ENCODE peak calls at places on chromosomes 6 and 20, in four cellular contexts. One of them, this sample, is unnamed.

GRCh38 chr6:72649032-72649984 is 27.4 kb downstream of the KCNQ5 start:
- DNase-seq in A549: no peak
- DNase-seq in GM12878: peak; percentile 58
- DNase-seq in K562: no peak
- DNase-seq in this sample: peak; percentile 83

GRCh38 chr20:46129955-46130481 is 11.9 kb downstream of the CD40 start:
- DNase-seq in A549: no peak
- DNase-seq in GM12878: peak; percentile 59
- DNase-seq in K562: no peak
- DNase-seq in this sample: no peak

GRCh38 chr20:59765599-59766177 is 161.3 kb downstream of the PHACTR3 start:
- DNase-seq in A549: no peak
- DNase-seq in GM12878: no peak
- DNase-seq in K562: peak; percentile 51
- DNase-seq in this sample: no peak

GRCh38 chr6:107877968-107878367 is 53.9 kb upstream of the SCML4 start:
- DNase-seq in A549: no peak
- DNase-seq in GM12878: peak; percentile 16
- DNase-seq in K562: no peak
- DNase-seq in this sample: no peak

GRCh38 chr20:61719691-61720347 is 345.9 kb downstream of the TAF4 start:
- DNase-seq in A549: no peak
- DNase-seq in GM12878: no peak
- DNase-seq in K562: no peak
- DNase-seq in this sample: no peak

GRCh38 chr6:55953384-55953783 is 78.0 kb upstream of the BMP5 start:
- DNase-seq in A549: peak; percentile 10
- DNase-seq in GM12878: no peak
- DNase-seq in K562: no peak
- DNase-seq in this sample: peak; percentile 74

GRCh38 chr6:149313070-149313469 is 4.4 kb upstream of the TAB2 start:
- DNase-seq in A549: no peak
- DNase-seq in GM12878: no peak
- DNase-seq in K562: no peak
- DNase-seq in this sample: no peak

GRCh38 chr20:58243653-58244410 is 15.4 kb upstream of the ANKRD60 start:
- DNase-seq in A549: no peak
- DNase-seq in GM12878: no peak
- DNase-seq in K562: no peak
- DNase-seq in this sample: peak; percentile 60

GRCh38 chr6:170022827-170023619 is 267.9 kb downstream of the DLL1 start:
- DNase-seq in A549: no peak
- DNase-seq in GM12878: no peak
- DNase-seq in K562: no peak
- DNase-seq in this sample: no peak

GRCh38 chr6:166318227-166318626 is 10.0 kb upstream of the PRR18 start:
- DNase-seq in A549: no peak
- DNase-seq in GM12878: no peak
- DNase-seq in K562: no peak
- DNase-seq in this sample: no peak

GRCh38 chr6:42250509-42250908 is 32.8 kb upstream of the MRPS10 start:
- DNase-seq in A549: no peak
- DNase-seq in GM12878: no peak
- DNase-seq in K562: no peak
- DNase-seq in this sample: no peak

GRCh38 chr6:8194499-8194898 is 92.2 kb upstream of the EEF1E1 start:
- DNase-seq in A549: no peak
- DNase-seq in GM12878: no peak
- DNase-seq in K562: no peak
- DNase-seq in this sample: no peak

GRCh38 chr20:44319880-44320422 is 8.9 kb upstream of the FITM2 start:
- DNase-seq in A549: no peak
- DNase-seq in GM12878: no peak
- DNase-seq in K562: no peak
- DNase-seq in this sample: no peak

GRCh38 chr6:134436950-134437349 is 119.0 kb upstream of the SGK1 start:
- DNase-seq in A549: no peak
- DNase-seq in GM12878: peak; percentile 8
- DNase-seq in K562: no peak
- DNase-seq in this sample: peak; percentile 67

GRCh38 chr6:167161895-167162467 is 4.2 kb upstream of the GPR31 start:
- DNase-seq in A549: no peak
- DNase-seq in GM12878: no peak
- DNase-seq in K562: no peak
- DNase-seq in this sample: no peak

GRCh38 chr6:16318538-16318937 is 80.2 kb downstream of the GMPR start:
- DNase-seq in A549: no peak
- DNase-seq in GM12878: no peak
- DNase-seq in K562: no peak
- DNase-seq in this sample: peak; percentile 90

GRCh38 chr20:31711416-31712111 is 11.1 kb downstream of the BCL2L1 start:
- DNase-seq in A549: no peak
- DNase-seq in GM12878: no peak
- DNase-seq in K562: no peak
- DNase-seq in this sample: no peak

GRCh38 chr6:118350881-118351430 is 197.1 kb upstream of the PLN start:
- DNase-seq in A549: no peak
- DNase-seq in GM12878: no peak
- DNase-seq in K562: no peak
- DNase-seq in this sample: peak; percentile 90

GRCh38 chr6:50030777-50031562 is 9.2 kb upstream of the DEFB110 start:
- DNase-seq in A549: no peak
- DNase-seq in GM12878: no peak
- DNase-seq in K562: peak; percentile 55
- DNase-seq in this sample: peak; percentile 5

GRCh38 chr6:134295953-134296553 is 21.9 kb downstream of the SGK1 start:
- DNase-seq in A549: peak; percentile 82
- DNase-seq in GM12878: no peak
- DNase-seq in K562: peak; percentile 87
- DNase-seq in this sample: peak; percentile 100

GRCh38 chr20:3312940-3313656 is 74.1 kb upstream of the SLC4A11 start:
- DNase-seq in A549: peak; percentile 24
- DNase-seq in GM12878: no peak
- DNase-seq in K562: no peak
- DNase-seq in this sample: peak; percentile 53

GRCh38 chr20:64116541-64117423 is 9.4 kb upstream of the NPBWR2 start:
- DNase-seq in A549: no peak
- DNase-seq in GM12878: no peak
- DNase-seq in K562: no peak
- DNase-seq in this sample: no peak

GRCh38 chr6:108133594-108134179 is 32.1 kb upstream of the NR2E1 start:
- DNase-seq in A549: peak; percentile 58
- DNase-seq in GM12878: no peak
- DNase-seq in K562: peak; percentile 50
- DNase-seq in this sample: peak; percentile 74

GRCh38 chr6:124964764-124965105 is 2.5 kb downstream of the RNF217 start:
- DNase-seq in A549: no peak
- DNase-seq in GM12878: no peak
- DNase-seq in K562: no peak
- DNase-seq in this sample: no peak

GRCh38 chr6:136609878-136610706 is 59.9 kb upstream of the MAP7 start:
- DNase-seq in A549: peak; percentile 83
- DNase-seq in GM12878: no peak
- DNase-seq in K562: peak; percentile 74
- DNase-seq in this sample: peak; percentile 100

GRCh38 chr20:2151805-2152727 is 50.4 kb downstream of the STK35 start:
- DNase-seq in A549: no peak
- DNase-seq in GM12878: no peak
- DNase-seq in K562: no peak
- DNase-seq in this sample: peak; percentile 64

GRCh38 chr6:135280375-135281136 is 99.4 kb downstream of the MYB start:
- DNase-seq in A549: no peak
- DNase-seq in GM12878: no peak
- DNase-seq in K562: peak; percentile 33
- DNase-seq in this sample: peak; percentile 70

GRCh38 chr6:108587258-108588059 is 26.7 kb downstream of the FOXO3 start:
- DNase-seq in A549: no peak
- DNase-seq in GM12878: no peak
- DNase-seq in K562: peak; percentile 31
- DNase-seq in this sample: peak; percentile 92

GRCh38 chr20:25242231-25242630 is 5.7 kb upstream of the PYGB start:
- DNase-seq in A549: no peak
- DNase-seq in GM12878: no peak
- DNase-seq in K562: no peak
- DNase-seq in this sample: no peak

GRCh38 chr20:25239387-25240370 is 8.2 kb upstream of the PYGB start:
- DNase-seq in A549: no peak
- DNase-seq in GM12878: no peak
- DNase-seq in K562: no peak
- DNase-seq in this sample: no peak

GRCh38 chr20:25238319-25239037 is 9.4 kb upstream of the PYGB start:
- DNase-seq in A549: no peak
- DNase-seq in GM12878: no peak
- DNase-seq in K562: no peak
- DNase-seq in this sample: peak; percentile 73

GRCh38 chr20:25236450-25237304 is 11.2 kb upstream of the PYGB start:
- DNase-seq in A549: no peak
- DNase-seq in GM12878: no peak
- DNase-seq in K562: no peak
- DNase-seq in this sample: no peak

GRCh38 chr20:25237610-25238318 is 10.1 kb upstream of the PYGB start:
- DNase-seq in A549: peak; percentile 100
- DNase-seq in GM12878: no peak
- DNase-seq in K562: peak; percentile 77
- DNase-seq in this sample: peak; percentile 100
- TF ChIP-seq ELK1 in A549: no peak
- TF ChIP-seq ELK1 in GM12878: no peak
- TF ChIP-seq ELK1 in K562: no peak
- TF ChIP-seq ELK1 in this sample: no peak

GRCh38 chr6:1609662-1610496 is at the start of gene FOXC1:
- DNase-seq in A549: peak; percentile 90
- DNase-seq in GM12878: no peak
- DNase-seq in K562: no peak
- DNase-seq in this sample: peak; percentile 94

GRCh38 chr6:1612386-1612893 is 2.7 kb downstream of the FOXC1 start:
- DNase-seq in A549: no peak
- DNase-seq in GM12878: no peak
- DNase-seq in K562: no peak
- DNase-seq in this sample: no peak

GRCh38 chr6:1611572-1612385 is 2.1 kb downstream of the FOXC1 start:
- DNase-seq in A549: no peak
- DNase-seq in GM12878: no peak
- DNase-seq in K562: no peak
- DNase-seq in this sample: peak; percentile 53

GRCh38 chr6:1610497-1611321 is 994 bp downstream of the FOXC1 start:
- DNase-seq in A549: no peak
- DNase-seq in GM12878: no peak
- DNase-seq in K562: no peak
- DNase-seq in this sample: peak; percentile 29

GRCh38 chr6:1611322-1611571 is 1.5 kb downstream of the FOXC1 start:
- DNase-seq in A549: no peak
- DNase-seq in GM12878: no peak
- DNase-seq in K562: no peak
- DNase-seq in this sample: peak; percentile 50
- TF ChIP-seq CTCF in A549: peak; percentile 43
- TF ChIP-seq CTCF in GM12878: no peak
- TF ChIP-seq CTCF in K562: no peak
- TF ChIP-seq CTCF in this sample: peak; percentile 31

GRCh38 chr20:10667560-10668167 is 6.1 kb downstream of the JAG1 start:
- DNase-seq in A549: no peak
- DNase-seq in GM12878: no peak
- DNase-seq in K562: no peak
- DNase-seq in this sample: no peak
- TF ChIP-seq ELK1 in A549: no peak
- TF ChIP-seq ELK1 in GM12878: no peak
- TF ChIP-seq ELK1 in K562: no peak
- TF ChIP-seq ELK1 in this sample: no peak

GRCh38 chr6:35419431-35419830 is 32.7 kb upstream of the FANCE start:
- DNase-seq in A549: no peak
- DNase-seq in GM12878: no peak
- DNase-seq in K562: peak; percentile 36
- DNase-seq in this sample: peak; percentile 91
- TF ChIP-seq CTCF in A549: no peak
- TF ChIP-seq CTCF in GM12878: peak; percentile 9
- TF ChIP-seq CTCF in K562: peak; percentile 44
- TF ChIP-seq CTCF in this sample: peak; percentile 49

This sample was measured in IMR-90.